ENCODE peak calls at places on chromosomes 16 and 17, in six cellular contexts. One of them, this sample, is unnamed. For H3K4me1 and H3K27me3, the result is how much of the 10 kb centered on the place peaks cover.

GRCh38 chr16:3017806-3018506 is at the start of gene CLDN6:
- DNase-seq in endodermal cell: peak
- DNase-seq in heart left ventricle: no peak
- DNase-seq in ascending aorta: no peak
- DNase-seq in psoas muscle: no peak
- DNase-seq in Panc1: no peak
- DNase-seq in this sample: peak

GRCh38 chr17:29379084-29379811 is 10.9 kb upstream of the TAOK1 start:
- DNase-seq in endodermal cell: no peak
- DNase-seq in heart left ventricle: no peak
- DNase-seq in ascending aorta: no peak
- DNase-seq in psoas muscle: no peak
- DNase-seq in Panc1: no peak
- DNase-seq in this sample: peak

GRCh38 chr17:4499431-4500187 is 928 bp downstream of the SPNS2 start:
- DNase-seq in endodermal cell: peak
- DNase-seq in heart left ventricle: no peak
- DNase-seq in ascending aorta: no peak
- DNase-seq in psoas muscle: no peak
- DNase-seq in Panc1: no peak
- DNase-seq in this sample: peak

GRCh38 chr16:53664724-53665345 is 38.8 kb downstream of the RPGRIP1L start:
- DNase-seq in endodermal cell: no peak
- DNase-seq in heart left ventricle: no peak
- DNase-seq in ascending aorta: no peak
- DNase-seq in psoas muscle: no peak
- DNase-seq in Panc1: no peak
- DNase-seq in this sample: no peak

GRCh38 chr16:87045462-87046216 is 271.6 kb downstream of the C16orf95 start:
- DNase-seq in endodermal cell: peak
- DNase-seq in heart left ventricle: no peak
- DNase-seq in ascending aorta: no peak
- DNase-seq in psoas muscle: no peak
- DNase-seq in Panc1: no peak
- DNase-seq in this sample: no peak

GRCh38 chr17:50206604-50207293 is 5.3 kb upstream of the COL1A1 start:
- DNase-seq in endodermal cell: peak
- DNase-seq in heart left ventricle: peak
- DNase-seq in ascending aorta: peak
- DNase-seq in psoas muscle: peak
- DNase-seq in Panc1: no peak
- DNase-seq in this sample: peak

GRCh38 chr17:45317113-45317820 is 447 bp upstream of the MAP3K14 start:
- DNase-seq in endodermal cell: peak
- DNase-seq in heart left ventricle: peak
- DNase-seq in ascending aorta: peak
- DNase-seq in psoas muscle: peak
- DNase-seq in Panc1: peak
- DNase-seq in this sample: peak

GRCh38 chr16:2708955-2709587 is 11.0 kb downstream of the PRSS27 start:
- DNase-seq in endodermal cell: no peak
- DNase-seq in heart left ventricle: no peak
- DNase-seq in ascending aorta: no peak
- DNase-seq in psoas muscle: no peak
- DNase-seq in Panc1: no peak
- DNase-seq in this sample: no peak

GRCh38 chr17:76080934-76081287 is 1.9 kb downstream of the ZACN start:
- DNase-seq in endodermal cell: no peak
- DNase-seq in heart left ventricle: no peak
- DNase-seq in ascending aorta: no peak
- DNase-seq in psoas muscle: no peak
- DNase-seq in Panc1: no peak
- DNase-seq in this sample: no peak

GRCh38 chr16:4052801-4053662 is 63.2 kb downstream of the ADCY9 start:
- DNase-seq in endodermal cell: peak
- DNase-seq in heart left ventricle: peak
- DNase-seq in ascending aorta: no peak
- DNase-seq in psoas muscle: peak
- DNase-seq in Panc1: no peak
- DNase-seq in this sample: peak

GRCh38 chr16:13390093-13390985 is 488.9 kb downstream of the SHISA9 start:
- DNase-seq in endodermal cell: no peak
- DNase-seq in heart left ventricle: no peak
- DNase-seq in ascending aorta: no peak
- DNase-seq in psoas muscle: no peak
- DNase-seq in Panc1: no peak
- DNase-seq in this sample: no peak

GRCh38 chr16:13391337-13391736 is 489.9 kb downstream of the SHISA9 start:
- DNase-seq in endodermal cell: no peak
- DNase-seq in heart left ventricle: no peak
- DNase-seq in ascending aorta: no peak
- DNase-seq in psoas muscle: no peak
- DNase-seq in Panc1: no peak
- DNase-seq in this sample: no peak

GRCh38 chr16:13393816-13394215 is 492.4 kb downstream of the SHISA9 start:
- DNase-seq in endodermal cell: no peak
- DNase-seq in heart left ventricle: no peak
- DNase-seq in ascending aorta: no peak
- DNase-seq in psoas muscle: no peak
- DNase-seq in Panc1: no peak
- DNase-seq in this sample: no peak

GRCh38 chr16:13390986-13391305 is 489.5 kb downstream of the SHISA9 start:
- DNase-seq in endodermal cell: no peak
- DNase-seq in heart left ventricle: no peak
- DNase-seq in ascending aorta: no peak
- DNase-seq in psoas muscle: no peak
- DNase-seq in Panc1: no peak
- DNase-seq in this sample: no peak

DNA sequence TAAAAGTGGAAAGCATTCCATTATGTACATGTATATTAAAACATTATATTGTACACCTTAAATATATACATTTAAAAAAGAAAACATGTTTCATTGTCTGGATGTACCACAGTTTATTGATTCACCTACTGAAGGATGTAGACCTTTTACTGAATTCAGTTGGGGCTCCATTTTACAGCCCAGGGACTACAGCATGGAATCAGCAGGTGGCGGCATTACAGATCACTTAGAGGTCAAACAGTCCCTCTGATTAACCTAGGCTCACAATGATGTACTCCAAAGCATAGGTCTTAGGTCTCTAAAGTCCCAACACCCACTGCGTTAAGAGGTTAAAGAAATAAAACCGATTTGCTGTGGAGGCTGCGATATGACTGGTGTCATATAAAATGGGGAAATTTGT is 490.9 kb downstream of the SHISA9 start:
- DNase-seq in endodermal cell: no peak
- DNase-seq in heart left ventricle: no peak
- DNase-seq in ascending aorta: no peak
- DNase-seq in psoas muscle: no peak
- DNase-seq in Panc1: no peak
- DNase-seq in this sample: no peak
- H3K4me1 ChIP-seq in endodermal cell: under half
- H3K4me1 ChIP-seq in heart left ventricle: under half
- H3K4me1 ChIP-seq in ascending aorta: under half
- H3K4me1 ChIP-seq in psoas muscle: under half
- H3K4me1 ChIP-seq in Panc1: under half
- H3K4me1 ChIP-seq in this sample: under half

DNA sequence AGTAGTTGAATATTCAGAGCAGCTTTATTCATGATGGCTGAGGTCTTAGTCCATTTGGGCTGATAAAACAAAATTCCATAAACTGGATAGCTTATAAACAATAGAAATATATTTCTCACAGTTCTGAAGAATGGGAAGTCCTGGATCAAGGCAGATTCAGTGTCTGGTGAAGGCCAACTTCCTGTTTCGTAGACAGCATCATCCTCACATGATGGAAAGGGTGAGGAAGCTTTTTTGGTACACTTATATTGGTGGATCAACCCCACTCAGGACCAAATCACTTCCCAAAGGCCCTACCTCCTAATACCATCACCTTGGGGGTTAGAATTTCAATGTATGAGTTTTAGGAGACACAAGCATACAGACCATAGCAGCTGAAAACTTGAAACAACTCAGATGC is 224.2 kb downstream of the CYB561 start:
- DNase-seq in endodermal cell: no peak
- DNase-seq in heart left ventricle: no peak
- DNase-seq in ascending aorta: no peak
- DNase-seq in psoas muscle: no peak
- DNase-seq in Panc1: no peak
- DNase-seq in this sample: no peak
- H3K27me3 ChIP-seq in endodermal cell: under half
- H3K27me3 ChIP-seq in heart left ventricle: under half
- H3K27me3 ChIP-seq in ascending aorta: under half
- H3K27me3 ChIP-seq in psoas muscle: under half
- H3K27me3 ChIP-seq in Panc1: under half
- H3K27me3 ChIP-seq in this sample: under half

GRCh38 chr16:89317101-89317671 is 99.7 kb downstream of the ZNF778 start:
- DNase-seq in endodermal cell: no peak
- DNase-seq in heart left ventricle: no peak
- DNase-seq in ascending aorta: no peak
- DNase-seq in psoas muscle: no peak
- DNase-seq in Panc1: no peak
- DNase-seq in this sample: no peak
- H3K4me1 ChIP-seq in endodermal cell: under half
- H3K4me1 ChIP-seq in heart left ventricle: half or more
- H3K4me1 ChIP-seq in ascending aorta: under half
- H3K4me1 ChIP-seq in psoas muscle: half or more
- H3K4me1 ChIP-seq in Panc1: half or more
- H3K4me1 ChIP-seq in this sample: half or more

GRCh38 chr17:48631693-48632578 is 5.8 kb upstream of the HOXB9 start:
- DNase-seq in endodermal cell: peak
- DNase-seq in heart left ventricle: no peak
- DNase-seq in ascending aorta: no peak
- DNase-seq in psoas muscle: no peak
- DNase-seq in Panc1: no peak
- DNase-seq in this sample: no peak

GRCh38 chr17:48632579-48633265 is 6.6 kb upstream of the HOXB9 start:
- DNase-seq in endodermal cell: peak
- DNase-seq in heart left ventricle: no peak
- DNase-seq in ascending aorta: no peak
- DNase-seq in psoas muscle: no peak
- DNase-seq in Panc1: no peak
- DNase-seq in this sample: no peak

GRCh38 chr17:48630009-48630924 is 4.1 kb upstream of the HOXB9 start:
- DNase-seq in endodermal cell: peak
- DNase-seq in heart left ventricle: no peak
- DNase-seq in ascending aorta: no peak
- DNase-seq in psoas muscle: no peak
- DNase-seq in Panc1: no peak
- DNase-seq in this sample: no peak

GRCh38 chr17:48629411-48629759 is 3.2 kb upstream of the HOXB9 start:
- DNase-seq in endodermal cell: peak
- DNase-seq in heart left ventricle: no peak
- DNase-seq in ascending aorta: no peak
- DNase-seq in psoas muscle: no peak
- DNase-seq in Panc1: no peak
- DNase-seq in this sample: no peak

DNA sequence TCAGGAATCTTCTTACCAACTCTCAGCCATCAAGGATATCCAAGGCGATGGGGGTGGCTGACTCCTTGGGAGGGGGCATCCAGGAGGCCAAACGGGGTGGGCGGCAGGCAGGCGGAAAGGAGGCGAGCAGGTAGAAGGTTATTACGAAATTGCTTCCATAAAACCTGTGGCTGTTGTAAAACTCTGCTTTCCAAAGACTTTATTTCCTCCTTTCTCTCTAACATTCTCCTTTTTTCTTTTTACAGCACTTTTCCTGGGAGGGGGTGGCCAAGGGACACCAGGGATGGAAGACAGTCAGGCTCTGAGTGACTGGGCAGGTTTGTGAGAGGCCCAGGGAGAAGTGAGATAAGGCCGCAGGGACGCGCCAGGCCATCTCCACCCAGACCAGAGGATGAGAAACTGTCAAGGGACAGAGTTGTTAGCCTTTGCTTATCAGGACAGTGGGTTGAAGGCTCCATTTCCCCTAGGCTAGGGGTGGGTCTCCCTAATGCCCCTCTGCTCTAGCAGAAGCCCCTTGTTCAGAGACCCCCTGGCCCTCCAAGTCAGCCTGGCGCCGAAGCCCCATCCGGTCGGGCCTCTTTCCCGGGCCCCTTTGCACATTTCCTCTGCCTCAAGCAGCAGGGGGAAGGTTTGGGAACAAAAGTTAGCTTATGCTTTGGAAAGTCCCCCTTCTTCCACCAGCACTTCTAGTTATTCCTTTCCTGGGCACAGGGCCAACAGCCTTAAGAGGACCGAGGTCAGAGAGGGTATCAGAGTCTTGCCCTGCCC is 5.0 kb upstream of the HOXB9 start:
- DNase-seq in endodermal cell: peak
- DNase-seq in heart left ventricle: no peak
- DNase-seq in ascending aorta: no peak
- DNase-seq in psoas muscle: no peak
- DNase-seq in Panc1: no peak
- DNase-seq in this sample: no peak
- H3K27me3 ChIP-seq in endodermal cell: half or more
- H3K27me3 ChIP-seq in heart left ventricle: half or more
- H3K27me3 ChIP-seq in ascending aorta: under half
- H3K27me3 ChIP-seq in psoas muscle: half or more
- H3K27me3 ChIP-seq in Panc1: under half
- H3K27me3 ChIP-seq in this sample: under half

This sample was measured in A673.